ENCODE peak calls at places on chromosome 9, in five cellular contexts. L is amniotic stem cell, I is fibroblast of villous mesenchyme, H is M059J, G is ELR. A is an unnamed sample.

GRCh38 chr9:93143830-93144530 is 9.9 kb upstream of the NINJ1 start:
- DNase-seq in L (no peak), I (no peak), H (peak), G (no peak), A (no peak)

GRCh38 chr9:126523621-126524111 is 90.1 kb upstream of the LMX1B start:
- DNase-seq in L (no peak), I (no peak), H (no peak), G (no peak), A (no peak)

GRCh38 chr9:115209601-115210306 is 91.8 kb upstream of the TNC start:
- DNase-seq in L (no peak), I (no peak), H (peak), G (peak), A (peak)

GRCh38 chr9:2299156-2299842 is 284.2 kb downstream of the SMARCA2 start:
- DNase-seq in L (no peak), I (no peak), H (no peak), G (no peak), A (peak)

GRCh38 chr9:98375138-98375726 is 119.8 kb upstream of the TBC1D2 start:
- DNase-seq in L (peak), I (peak), H (peak), G (peak), A (peak)

GRCh38 chr9:76662476-76663281 is 101.6 kb upstream of the PCA3 start:
- DNase-seq in L (no peak), I (no peak), H (peak), G (peak), A (no peak)

GRCh38 chr9:130530932-130531331 is 48.4 kb upstream of the FUBP3 start:
- DNase-seq in L (no peak), I (peak), H (no peak), G (no peak), A (peak)

GRCh38 chr9:92432350-92432749 is 8.1 kb upstream of the OMD start:
- DNase-seq in L (no peak), I (peak), H (no peak), G (no peak), A (no peak)

GRCh38 chr9:36488322-36488838 is 84.3 kb upstream of the MELK start:
- DNase-seq in L (no peak), I (no peak), H (no peak), G (no peak), A (no peak)

GRCh38 chr9:19913151-19913550 is 124.3 kb upstream of the SLC24A2 start:
- DNase-seq in L (no peak), I (no peak), H (peak), G (no peak), A (peak)

GRCh38 chr9:95465115-95465514 is 51.7 kb downstream of the PTCH1 start:
- DNase-seq in L (no peak), I (no peak), H (no peak), G (no peak), A (no peak)

GRCh38 chr9:113160571-113160970 is 9.8 kb downstream of the SLC31A2 start:
- DNase-seq in L (no peak), I (no peak), H (no peak), G (no peak), A (no peak)

GRCh38 chr9:89191004-89191403 is 12.4 kb upstream of the SHC3 start:
- DNase-seq in L (no peak), I (no peak), H (no peak), G (no peak), A (no peak)

GRCh38 chr9:127131871-127132270 is 9.4 kb upstream of the ANGPTL2 start:
- DNase-seq in L (no peak), I (peak), H (peak), G (peak), A (peak)

GRCh38 chr9:36728651-36729520 is 156.2 kb downstream of the MELK start:
- DNase-seq in L (peak), I (peak), H (peak), G (peak), A (peak)

GRCh38 chr9:75418518-75418917 is 330.2 kb downstream of the OSTF1 start:
- DNase-seq in L (no peak), I (no peak), H (no peak), G (no peak), A (no peak)

GRCh38 chr9:124349267-124349666 is 66.0 kb downstream of the PSMB7 start:
- DNase-seq in L (no peak), I (no peak), H (no peak), G (peak), A (no peak)

GRCh38 chr9:127694890-127695735 is 11.7 kb upstream of the CFAP157 start:
- DNase-seq in L (no peak), I (no peak), H (no peak), G (peak), A (no peak)

A was measured in PC-3.